ENCODE peak calls at places on chromosomes 1 and 21, in six cellular contexts. C is uterus; F is GM04504; P is naive thymus-derived CD8-positive, alpha-beta T cell; U is activated T-helper 1 cell treated with anti-CD3 and anti-CD28 coated beads, Interleukin-2, amount 50 U/mL, for 16 hours; R is mucosa of gallbladder. O is an unnamed sample.

GRCh38 chr1:27235827-27236226 is 1.4 kb downstream of the WDTC1 start:
- DNase-seq in C (no peak), R (no peak), F (no peak), P (no peak), U (no peak), O (no peak)

GRCh38 chr1:227942021-227942715 is 5.6 kb downstream of the WNT9A start:
- DNase-seq in P (no peak), C (no peak), U (no peak), F (no peak), R (no peak), O (no peak)

GRCh38 chr1:172496678-172497077 is 36.3 kb upstream of the SUCO start:
- DNase-seq in F (no peak), P (no peak), C (no peak), R (no peak), U (no peak), O (no peak)

GRCh38 chr1:215958836-215959235 is 391.7 kb downstream of the KCTD3 start:
- DNase-seq in R (no peak), P (no peak), U (no peak), F (no peak), C (no peak), O (no peak)

GRCh38 chr1:34176830-34177613 is at the start of gene C1orf94:
- DNase-seq in P (no peak), U (no peak), C (no peak), F (no peak), R (no peak), O (no peak)

GRCh38 chr1:8822383-8823294 is 5.2 kb upstream of the RERE start:
- DNase-seq in P (no peak), U (no peak), F (peak), C (peak), R (no peak), O (no peak)

GRCh38 chr1:27045973-27046558 is 33.4 kb upstream of the TENT5B start:
- DNase-seq in F (no peak), U (peak), P (peak), C (peak), R (peak), O (peak)

GRCh38 chr1:200342511-200343400 is 67.1 kb downstream of the ZNF281 start:
- DNase-seq in R (no peak), P (no peak), F (no peak), C (no peak), U (no peak), O (no peak)

GRCh38 chr1:167650266-167651160 is 20.5 kb downstream of the RCSD1 start:
- DNase-seq in P (no peak), C (peak), R (no peak), F (no peak), U (no peak), O (peak)

GRCh38 chr1:29643281-29643680 is 407.0 kb downstream of the PTPRU start:
- DNase-seq in R (peak), C (no peak), F (no peak), U (no peak), P (no peak), O (no peak)

GRCh38 chr21:38377165-38378093 is 120.6 kb downstream of the KCNJ15 start:
- DNase-seq in R (no peak), U (no peak), C (no peak), F (no peak), P (no peak), O (no peak)

GRCh38 chr1:171817511-171818265 is 23.6 kb upstream of the DNM3 start:
- DNase-seq in R (no peak), C (peak), P (no peak), U (no peak), F (peak), O (no peak)

GRCh38 chr1:39833121-39833520 is 44.5 kb upstream of the BMP8B start:
- DNase-seq in P (no peak), U (no peak), R (no peak), C (no peak), F (no peak), O (no peak)

GRCh38 chr1:18539171-18539570 is 58.4 kb downstream of the KLHDC7A start:
- DNase-seq in C (no peak), U (no peak), F (no peak), P (no peak), R (peak), O (no peak)

GRCh38 chr1:94039514-94039870 is 81.5 kb downstream of the ABCA4 start:
- DNase-seq in P (peak), R (peak), U (peak), F (no peak), C (peak), O (peak)

GRCh38 chr1:2192031-2192995 is 2.3 kb downstream of the FAAP20 start:
- DNase-seq in P (no peak), U (no peak), F (no peak), C (peak), R (peak), O (no peak)

GRCh38 chr1:204924013-204924759 is 53.5 kb downstream of the NFASC start:
- DNase-seq in R (no peak), C (no peak), U (no peak), F (no peak), P (no peak), O (no peak)

GRCh38 chr1:227342075-227342829 is 24.0 kb upstream of the CDC42BPA start:
- DNase-seq in C (no peak), F (no peak), R (no peak), P (no peak), U (no peak), O (no peak)

GRCh38 chr1:68128820-68129219 is 78.4 kb upstream of the DIRAS3 start:
- DNase-seq in F (no peak), U (no peak), R (no peak), C (no peak), P (no peak), O (no peak)

GRCh38 chr21:40074710-40075109 is 207.5 kb downstream of the PCP4 start:
- DNase-seq in P (no peak), C (no peak), U (no peak), R (no peak), F (no peak), O (no peak)

GRCh38 chr1:168906367-168906766 is 177.4 kb upstream of the DPT start:
- DNase-seq in C (no peak), U (no peak), F (no peak), R (no peak), P (no peak), O (no peak)

GRCh38 chr1:58739851-58740466 is 40.1 kb upstream of the MYSM1 start:
- DNase-seq in U (no peak), C (no peak), F (peak), P (peak), R (no peak), O (no peak)

GRCh38 chr1:221204055-221204833 is 325.0 kb downstream of the HLX start:
- DNase-seq in U (no peak), P (no peak), F (no peak), R (no peak), C (no peak), O (no peak)

GRCh38 chr1:44947060-44947773 is 39.2 kb downstream of the EIF2B3 start:
- DNase-seq in F (peak), C (peak), P (no peak), U (no peak), R (peak), O (no peak)

GRCh38 chr1:85577421-85578320 is 2.9 kb upstream of the CCN1 start:
- DNase-seq in C (peak), F (no peak), P (no peak), U (no peak), R (no peak), O (no peak)

GRCh38 chr1:45953934-45954333 is 150.5 kb downstream of the MAST2 start:
- DNase-seq in C (no peak), P (no peak), F (peak), U (no peak), R (no peak), O (no peak)

GRCh38 chr1:241895013-241895412 is 47.0 kb downstream of the EXO1 start:
- DNase-seq in C (no peak), P (no peak), R (no peak), U (no peak), F (no peak), O (no peak)

GRCh38 chr1:169694304-169694703 is 17.1 kb downstream of the SELL start:
- DNase-seq in F (no peak), C (no peak), R (no peak), U (no peak), P (peak), O (peak)

GRCh38 chr1:9628541-9629444 is 22.7 kb upstream of the PIK3CD start:
- DNase-seq in R (no peak), C (no peak), P (peak), U (peak), F (no peak), O (no peak)

GRCh38 chr1:36149237-36149972 is at the start of gene TRAPPC3:
- DNase-seq in U (peak), P (peak), C (peak), F (peak), R (peak), O (peak)

GRCh38 chr1:93597697-93598096 is 83.9 kb downstream of the BCAR3 start:
- DNase-seq in R (no peak), P (no peak), C (no peak), F (peak), U (no peak), O (no peak)